ENCODE peak calls at places on chromosomes 13 and 19, in four cellular contexts. E is thoracic aorta, Y is uterus, C is A549. W is an unnamed sample.

GRCh38 chr19:3459965-3460582 is 20.3 kb downstream of the SMIM24 start:
- DNase-seq in E (no peak), Y (no peak), C (no peak), W (no peak)

GRCh38 chr13:57087006-57087405 is 53.7 kb upstream of the PRR20A start:
- DNase-seq in E (no peak), Y (no peak), C (no peak), W (no peak)

GRCh38 chr19:47704024-47704423 is 9.2 kb upstream of the EHD2 start:
- DNase-seq in E (no peak), Y (no peak), C (no peak), W (no peak)

GRCh38 chr13:98216135-98216565 is 39.1 kb upstream of the RNF113B start:
- DNase-seq in E (no peak), Y (peak; percentile 32), C (peak; percentile 10), W (peak; percentile 51)

GRCh38 chr19:13781547-13781946 is 7.3 kb downstream of the C19orf53 start:
- DNase-seq in E (peak; percentile 77), Y (peak; percentile 86), C (no peak), W (no peak)

GRCh38 chr19:16525751-16526481 is 16.3 kb downstream of the CHERP start:
- DNase-seq in E (no peak), Y (no peak), C (no peak), W (no peak)

GRCh38 chr13:112793545-112794445 is 104.0 kb downstream of the ATP11A start:
- DNase-seq in E (no peak), Y (peak; percentile 11), C (no peak), W (no peak)

GRCh38 chr19:377801-378581 is 31.0 kb downstream of the C2CD4C start:
- DNase-seq in E (no peak), Y (no peak), C (peak; percentile 44), W (no peak)

GRCh38 chr19:41570639-41571112 is 5.3 kb upstream of the CEACAM21 start:
- DNase-seq in E (no peak), Y (peak; percentile 52), C (peak; percentile 85), W (peak; percentile 66)

GRCh38 chr13:73998631-73999030 is 135.6 kb downstream of the KLF12 start:
- DNase-seq in E (no peak), Y (no peak), C (no peak), W (no peak)

GRCh38 chr13:44816701-44817684 is 172.3 kb downstream of the NUFIP1 start:
- DNase-seq in E (no peak), Y (no peak), C (peak; percentile 36), W (no peak)

GRCh38 chr19:55553217-55554182 is 8.2 kb upstream of the SBK3 start:
- DNase-seq in E (no peak), Y (no peak), C (no peak), W (no peak)

GRCh38 chr19:778910-779653 is 18.2 kb upstream of the PTBP1 start:
- DNase-seq in E (no peak), Y (no peak), C (peak; percentile 92), W (no peak)

GRCh38 chr19:50300814-50301606 is 28.2 kb downstream of the KCNC3 start:
- DNase-seq in E (no peak), Y (no peak), C (peak; percentile 81), W (no peak)

GRCh38 chr13:24512208-24513068 is at the start of gene PARP4:
- DNase-seq in E (no peak), Y (peak; percentile 61), C (peak; percentile 81), W (peak; percentile 89)

GRCh38 chr19:996051-996838 is 4.0 kb upstream of the GRIN3B start:
- DNase-seq in E (no peak), Y (peak; percentile 43), C (peak; percentile 48), W (no peak)

GRCh38 chr13:35139591-35139990 is 197.5 kb downstream of the NBEA start:
- DNase-seq in E (no peak), Y (no peak), C (no peak), W (no peak)

GRCh38 chr13:111388851-111389500 is 68.5 kb downstream of the TEX29 start:
- DNase-seq in E (no peak), Y (no peak), C (no peak), W (no peak)

GRCh38 chr13:94073006-94073744 is 406.3 kb downstream of the DCT start:
- DNase-seq in E (no peak), Y (no peak), C (no peak), W (no peak)

GRCh38 chr19:48627211-48627864 is 8.0 kb downstream of the SPHK2 start:
- DNase-seq in E (no peak), Y (no peak), C (no peak), W (no peak)

GRCh38 chr13:112657850-112658445 is 31.9 kb upstream of the ATP11A start:
- DNase-seq in E (no peak), Y (peak; percentile 54), C (no peak), W (no peak)

GRCh38 chr19:16457195-16457953 is 14.4 kb downstream of the EPS15L1 start:
- DNase-seq in E (no peak), Y (peak; percentile 50), C (no peak), W (peak; percentile 34)

GRCh38 chr19:6828698-6829633 is 56.5 kb downstream of the VAV1 start:
- DNase-seq in E (no peak), Y (no peak), C (peak; percentile 95), W (no peak)

GRCh38 chr19:35216026-35216832 is 12.3 kb downstream of the FAM187B start:
- DNase-seq in E (no peak), Y (no peak), C (no peak), W (no peak)

GRCh38 chr19:35760711-35761349 is 2.9 kb downstream of the PROSER3 start:
- DNase-seq in E (no peak), Y (no peak), C (peak; percentile 47), W (peak; percentile 43)

GRCh38 chr13:101919541-101920306 is 467.2 kb downstream of the ITGBL1 start:
- DNase-seq in E (no peak), Y (no peak), C (no peak), W (no peak)

DNA sequence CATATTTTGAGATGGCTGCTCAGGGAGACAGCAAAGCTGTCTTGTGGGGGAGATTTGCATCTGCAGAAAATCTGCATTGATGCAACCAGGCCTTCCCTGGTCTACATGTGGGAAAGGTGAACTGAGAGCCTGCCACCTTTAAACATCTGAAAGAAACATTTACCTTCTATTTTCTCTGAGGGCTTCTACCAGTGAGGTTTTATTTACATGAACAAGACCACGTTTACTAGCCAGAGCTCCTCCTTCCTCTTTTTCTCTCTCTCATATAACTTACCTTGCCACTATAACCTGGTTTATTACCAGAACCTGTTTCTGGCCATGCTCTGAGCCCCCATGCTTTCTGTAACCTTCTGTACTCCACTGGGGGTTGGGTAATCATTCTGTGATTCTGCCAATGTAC is 14.4 kb upstream of the RUBCNL start:
- DNase-seq in E (no peak), Y (no peak), C (no peak), W (no peak)
- H3K27ac ChIP-seq in E (no peak overlapping the region), Y (no peak overlapping the region), C (no peak overlapping the region), W (no peak overlapping the region)

DNA sequence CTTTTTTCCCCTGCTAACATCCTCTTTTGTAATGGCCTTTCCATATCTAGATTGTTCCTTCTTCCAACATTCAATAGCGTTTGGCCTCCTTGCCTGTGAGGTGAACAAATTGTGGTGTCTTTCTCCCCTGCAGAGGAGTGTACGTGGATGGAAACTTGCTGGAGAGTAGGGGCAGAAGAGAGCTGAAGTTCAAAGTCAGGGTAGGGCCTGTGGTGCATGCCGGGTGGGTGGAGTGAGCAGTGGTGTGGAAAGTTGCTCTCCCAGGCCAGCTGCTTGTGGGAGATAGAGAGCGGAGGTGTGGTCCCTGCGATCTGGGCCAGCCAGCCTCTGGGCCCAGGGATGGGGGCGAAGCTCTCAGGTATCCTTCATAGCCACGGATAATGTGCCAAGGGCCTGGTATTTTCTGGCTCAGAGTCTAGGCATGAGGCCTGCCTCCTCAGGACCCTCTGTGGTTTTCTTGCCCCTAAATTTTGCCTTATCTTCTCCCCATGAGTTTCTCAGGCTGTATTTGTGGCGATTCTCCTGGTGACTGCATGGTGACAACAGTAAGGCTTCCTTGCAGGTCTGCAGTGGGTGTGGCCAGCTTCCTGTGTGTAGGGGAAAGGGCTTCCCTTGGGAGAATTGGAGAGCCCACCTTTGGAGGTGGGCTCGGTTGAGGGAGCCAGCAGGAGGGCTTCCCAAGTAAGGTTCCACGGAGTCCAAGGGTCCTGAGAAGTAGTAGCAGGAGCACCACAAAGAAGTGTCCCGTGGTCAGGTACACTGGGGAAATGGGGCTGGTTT is 6.7 kb downstream of the RGCC start:
- DNase-seq in E (no peak), Y (no peak), C (no peak), W (no peak)
- H3K4me1 ChIP-seq in E (peaks cover 84% of the 10 kb centered on the region), Y (no peaks in the 10 kb centered on the region), C (no peaks in the 10 kb centered on the region), W (no peaks in the 10 kb centered on the region)

GRCh38 chr13:51785592-51786424 is 18.2 kb downstream of the DHRS12 start:
- DNase-seq in E (no peak), Y (peak; percentile 66), C (no peak), W (peak; percentile 76)
- H3K27ac ChIP-seq in E (no peak overlapping the region), Y (peak overlapping the region; percentile 89), C (no peak overlapping the region), W (peak overlapping the region; percentile 39)

DNA sequence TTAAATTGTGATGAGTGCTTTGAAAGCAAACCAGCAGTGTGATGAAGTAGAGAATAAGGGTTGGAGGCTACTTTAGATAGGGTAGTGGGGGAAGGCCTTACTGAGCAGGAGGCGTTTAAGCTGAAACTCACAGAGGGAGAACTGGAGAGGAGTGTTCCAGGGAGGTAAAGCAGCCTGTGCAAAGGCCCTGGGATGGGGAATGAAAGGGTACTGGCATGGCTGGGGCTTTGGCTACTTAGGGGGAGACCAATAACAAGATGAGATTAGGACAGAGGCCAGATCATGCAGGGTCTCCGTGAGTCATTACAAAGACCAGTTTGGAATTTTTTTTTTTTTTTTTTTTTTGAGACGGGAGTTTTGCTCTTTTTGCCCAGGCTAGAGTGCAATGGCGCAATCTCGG is 1.1 kb downstream of the PPP5C start:
- DNase-seq in E (no peak), Y (no peak), C (no peak), W (no peak)
- H3K4me1 ChIP-seq in E (peaks cover 49% of the 10 kb centered on the region), Y (peaks cover 41% of the 10 kb centered on the region), C (peaks cover 44% of the 10 kb centered on the region), W (peaks cover 26% of the 10 kb centered on the region)

GRCh38 chr13:42592915-42593718 is 19.2 kb downstream of the TNFSF11 start:
- DNase-seq in E (no peak), Y (no peak), C (no peak), W (no peak)

GRCh38 chr13:42597505-42597904 is 23.6 kb downstream of the TNFSF11 start:
- DNase-seq in E (no peak), Y (no peak), C (no peak), W (no peak)

GRCh38 chr13:42593719-42594012 is 19.7 kb downstream of the TNFSF11 start:
- DNase-seq in E (no peak), Y (no peak), C (no peak), W (no peak)

GRCh38 chr13:42591602-42592001 is 17.6 kb downstream of the TNFSF11 start:
- DNase-seq in E (no peak), Y (no peak), C (no peak), W (no peak)

GRCh38 chr13:42594577-42595571 is 20.9 kb downstream of the TNFSF11 start:
- DNase-seq in E (no peak), Y (peak; percentile 58), C (peak; percentile 54), W (peak; percentile 18)
- H3K27ac ChIP-seq in E (no peak overlapping the region), Y (no peak overlapping the region), C (no peak overlapping the region), W (no peak overlapping the region)

DNA sequence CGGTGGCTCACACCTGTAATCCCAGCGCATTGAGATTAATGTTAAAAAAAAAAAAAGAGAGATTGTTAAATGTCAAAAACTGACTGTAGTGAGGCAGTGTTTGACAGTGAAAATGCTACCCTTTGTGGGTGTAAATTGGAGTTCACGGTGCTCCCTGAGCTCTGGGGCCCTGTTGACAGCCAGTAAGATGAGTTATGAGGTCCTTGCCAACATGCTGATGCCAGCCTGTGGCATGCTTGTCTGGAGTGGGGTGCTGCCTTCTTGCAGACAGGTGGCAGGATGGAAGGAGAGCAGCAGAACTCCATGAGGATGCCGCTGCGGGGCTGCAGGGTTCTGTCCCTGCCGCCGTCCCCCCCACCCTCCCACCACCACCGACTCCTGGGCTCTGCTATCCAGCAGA is 25.9 kb downstream of the PRAM1 start:
- DNase-seq in E (no peak), Y (no peak), C (no peak), W (no peak)
- H3K4me1 ChIP-seq in E (peaks cover 5% of the 10 kb centered on the region), Y (no peaks in the 10 kb centered on the region), C (no peaks in the 10 kb centered on the region), W (no peaks in the 10 kb centered on the region)

W was measured in pancreas.